ENCODE peak calls at places on chromosomes 11 and 22, in seven cellular contexts. U is GM12865; T is AG04450; E is epithelial cell of esophagus; B is AG10803; Y is CD4-positive, alpha-beta T cell; Z is body of pancreas. X is an unnamed sample.

GRCh38 chr11:36600155-36600554 is 2.1 kb upstream of the RAG2 start:
- DNase-seq in E (no peak), U (no peak), T (no peak), Z (no peak), Y (no peak), B (no peak), X (no peak)

GRCh38 chr11:112241486-112241885 is 15.3 kb downstream of the PTS start:
- DNase-seq in E (no peak), U (no peak), B (peak), Y (no peak), T (peak), Z (peak), X (peak)

GRCh38 chr11:36296925-36297604 is 977 bp downstream of the PRR5L start:
- DNase-seq in Z (peak), T (peak), U (no peak), B (peak), Y (no peak), E (peak), X (peak)

GRCh38 chr11:73894725-73895335 is 18.0 kb downstream of the PAAF1 start:
- DNase-seq in Z (no peak), Y (no peak), T (peak), U (no peak), B (peak), E (peak), X (no peak)

GRCh38 chr11:72834905-72835304 is 20.7 kb downstream of the ATG16L2 start:
- DNase-seq in U (no peak), Z (no peak), B (no peak), T (no peak), Y (no peak), E (no peak), X (no peak)

GRCh38 chr11:76648061-76648460 is 22.5 kb downstream of the LRRC32 start:
- DNase-seq in Z (no peak), B (no peak), E (no peak), T (no peak), Y (no peak), U (no peak), X (no peak)

GRCh38 chr11:45936655-45937054 is 14.2 kb downstream of the LARGE2 start:
- DNase-seq in Y (no peak), B (no peak), E (no peak), T (no peak), Z (no peak), U (no peak), X (no peak)

GRCh38 chr11:78428773-78429172 is 11.2 kb upstream of the GAB2 start:
- DNase-seq in E (no peak), Z (no peak), U (no peak), T (no peak), Y (no peak), B (no peak), X (no peak)

GRCh38 chr11:72777755-72778278 is 16.0 kb downstream of the STARD10 start:
- DNase-seq in U (no peak), Y (no peak), Z (peak), T (no peak), E (no peak), B (no peak), X (no peak)

GRCh38 chr22:24067587-24068376 is 56.7 kb downstream of the CABIN1 start:
- DNase-seq in B (no peak), U (no peak), Z (peak), T (no peak), E (no peak), Y (no peak), X (no peak)

GRCh38 chr22:41181349-41182241 is 23.5 kb upstream of the L3MBTL2 start:
- DNase-seq in Y (no peak), E (peak), U (no peak), Z (no peak), T (no peak), B (peak), X (no peak)

GRCh38 chr11:113152500-113152899 is 161.9 kb upstream of the TTC12 start:
- DNase-seq in T (no peak), U (no peak), E (no peak), Y (no peak), Z (no peak), B (no peak), X (no peak)

GRCh38 chr11:70510571-70510970 is 112.2 kb downstream of the CTTN start:
- DNase-seq in Y (no peak), B (no peak), Z (no peak), E (no peak), T (no peak), U (no peak), X (no peak)

GRCh38 chr11:19558189-19558986 is 154.2 kb upstream of the NAV2 start:
- DNase-seq in Z (no peak), U (no peak), Y (no peak), E (no peak), T (no peak), B (no peak), X (no peak)

GRCh38 chr11:69666261-69666660 is 8.9 kb downstream of the LTO1 start:
- DNase-seq in Y (no peak), U (no peak), Z (no peak), E (no peak), T (no peak), B (no peak), X (no peak)

GRCh38 chr22:25193130-25193529 is 6.5 kb upstream of the CRYBB3 start:
- DNase-seq in T (no peak), Z (no peak), Y (no peak), U (no peak), B (no peak), E (no peak), X (no peak)

GRCh38 chr22:48414662-48415061 is 1413.0 kb downstream of the BRD1 start:
- DNase-seq in E (no peak), U (no peak), Y (no peak), B (no peak), T (no peak), Z (no peak), X (no peak)

GRCh38 chr11:42344204-42344792 is 884.8 kb upstream of the LRRC4C start:
- DNase-seq in B (no peak), U (no peak), T (no peak), E (no peak), Z (no peak), Y (no peak), X (no peak)

GRCh38 chr11:3123316-3123715 is 41.8 kb downstream of the OSBPL5 start:
- DNase-seq in E (peak), T (no peak), U (no peak), Y (no peak), B (peak), Z (peak), X (no peak)

GRCh38 chr11:72570893-72571741 is 103.1 kb downstream of the PDE2A start:
- DNase-seq in Z (no peak), B (no peak), E (no peak), Y (no peak), T (no peak), U (no peak), X (no peak)

DNA sequence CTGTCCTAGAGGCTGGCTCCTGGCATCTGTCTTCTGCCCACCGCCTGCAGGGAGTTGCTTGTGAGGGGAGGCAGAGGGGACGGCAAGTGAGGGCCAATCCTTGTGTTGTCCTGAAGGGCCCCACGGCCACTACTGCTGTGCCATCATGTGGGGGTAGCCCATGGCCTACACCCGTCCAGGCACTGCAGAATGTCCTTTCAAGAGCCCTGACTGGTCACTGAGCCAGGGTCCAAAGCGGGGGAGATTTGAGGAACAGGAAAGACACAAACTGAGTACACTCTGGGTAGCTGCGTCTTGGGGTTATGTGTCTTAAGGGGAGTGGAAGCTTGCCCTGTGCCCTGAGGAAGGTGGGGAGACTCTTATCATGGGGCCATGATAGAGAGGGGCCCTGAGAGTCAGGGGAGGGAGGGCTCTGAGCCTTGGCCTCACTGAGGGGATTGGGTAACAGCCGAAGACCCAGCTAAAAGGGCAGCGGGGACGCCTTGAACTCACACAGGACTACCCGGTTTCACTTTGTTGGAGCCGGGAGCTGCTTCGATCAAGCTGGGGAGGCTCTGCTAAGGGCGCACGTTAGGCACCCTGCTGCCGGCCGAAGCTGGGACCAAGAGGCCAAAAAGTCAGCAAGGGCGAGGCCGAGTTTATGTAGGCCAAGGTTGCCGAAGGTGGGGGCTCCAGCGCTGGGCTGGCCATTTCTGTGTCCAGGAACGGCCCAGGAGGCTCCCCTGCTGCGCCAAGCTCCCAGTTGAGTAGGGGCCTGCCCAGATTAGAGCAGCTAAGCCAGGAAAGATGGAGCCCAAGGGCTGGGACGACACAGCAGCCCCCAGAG is 1.9 kb downstream of the TBX1 start:
- DNase-seq in U (no peak), Z (no peak), E (peak), T (no peak), B (peak), Y (no peak), X (no peak)
- TF ChIP-seq CTCF in U (no peak), Z (no peak), E (no peak), T (no peak), B (no peak), Y (no peak), X (no peak)

DNA sequence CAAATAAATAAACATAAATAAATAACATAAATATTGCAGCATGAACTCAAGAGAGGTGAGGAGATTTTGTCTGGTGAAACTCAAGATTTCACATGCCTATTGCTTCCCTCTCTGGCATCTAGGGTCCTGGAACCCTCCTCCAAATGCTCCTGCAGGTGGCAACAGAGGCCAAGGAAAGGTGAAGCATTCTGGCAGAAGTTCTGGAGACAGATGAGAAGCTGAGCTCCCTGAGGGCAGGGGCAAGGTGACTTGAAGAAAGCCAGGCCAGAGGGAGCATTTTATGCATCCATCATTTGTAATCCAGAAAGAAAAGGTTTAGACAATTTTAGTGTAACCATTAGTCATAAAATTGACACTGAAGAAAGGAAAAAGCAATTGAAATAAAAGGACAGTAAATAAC is 64.9 kb downstream of the ENDOD1 start:
- DNase-seq in B (peak), Z (peak), U (peak), T (no peak), Y (peak), E (peak), X (no peak)
- TF ChIP-seq CTCF in B (peak), Z (peak), U (peak), T (peak), Y (peak), E (peak), X (peak)

GRCh38 chr11:44456544-44457270 is 108.8 kb upstream of the CD82 start:
- DNase-seq in T (no peak), Y (no peak), B (no peak), Z (no peak), E (peak), U (peak), X (no peak)
- TF ChIP-seq CTCF in T (peak), Y (no peak), B (peak), Z (peak), E (peak), U (peak), X (no peak)

DNA sequence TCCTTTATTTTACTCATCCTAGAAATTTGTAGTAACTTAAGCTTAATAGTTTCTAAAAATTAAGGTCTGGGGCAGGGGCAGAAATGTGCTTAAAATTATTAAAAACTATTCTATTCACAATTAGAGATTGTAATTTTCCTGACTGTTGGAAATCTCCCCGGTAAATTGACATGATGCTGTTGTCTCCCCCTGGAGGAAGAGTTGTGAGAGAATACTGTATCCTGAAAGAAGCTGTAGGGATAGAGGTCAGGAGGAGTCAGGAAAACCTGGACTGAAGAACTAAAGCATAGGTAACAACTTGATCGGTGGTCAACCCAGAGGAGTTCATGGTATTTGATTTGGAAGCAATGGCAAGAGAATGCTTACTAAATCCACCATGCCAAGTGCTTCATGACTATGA is 16.2 kb upstream of the ESAM start:
- DNase-seq in B (no peak), Z (no peak), E (no peak), Y (no peak), T (no peak), U (no peak), X (no peak)
- TF ChIP-seq CTCF in B (no peak), Z (no peak), E (peak), Y (no peak), T (peak), U (no peak), X (no peak)

GRCh38 chr11:14643697-14644395 is at the start of gene PDE3B:
- DNase-seq in T (no peak), U (peak), Z (peak), B (peak), Y (peak), E (peak), X (no peak)
- TF ChIP-seq CTCF in T (no peak), U (no peak), Z (peak), B (no peak), Y (no peak), E (no peak), X (no peak)

GRCh38 chr11:92854952-92855351 is 114.5 kb upstream of the MTNR1B start:
- DNase-seq in U (no peak), Z (no peak), E (no peak), B (no peak), Y (no peak), T (no peak), X (no peak)
- TF ChIP-seq CTCF in U (no peak), Z (no peak), E (no peak), B (no peak), Y (no peak), T (no peak), X (no peak)

GRCh38 chr11:124865902-124866851 is 945 bp downstream of the ROBO3 start:
- DNase-seq in Z (no peak), U (peak), B (peak), E (peak), T (no peak), Y (peak), X (no peak)

GRCh38 chr11:124869331-124869730 is 4.1 kb downstream of the ROBO3 start:
- DNase-seq in Y (no peak), U (no peak), B (no peak), T (no peak), Z (no peak), E (no peak), X (no peak)

GRCh38 chr11:124868322-124869274 is 3.4 kb downstream of the ROBO3 start:
- DNase-seq in E (no peak), Z (no peak), B (no peak), U (no peak), T (no peak), Y (no peak), X (no peak)

GRCh38 chr11:124869856-124870387 is 4.7 kb downstream of the ROBO3 start:
- DNase-seq in B (no peak), Y (no peak), U (no peak), T (no peak), E (no peak), Z (no peak), X (no peak)

GRCh38 chr11:124867700-124868099 is 2.5 kb downstream of the ROBO3 start:
- DNase-seq in Z (no peak), Y (no peak), B (peak), U (peak), T (no peak), E (peak), X (no peak)
- TF ChIP-seq CTCF in Z (peak), Y (no peak), B (peak), U (peak), T (peak), E (peak), X (peak)

X was measured in AG09319.